ENCODE peak calls at places on chromosome X, in ten cellular contexts. D is left lung, R is Calu3, E is psoas muscle, Z is AG10803, O is fibroblast of mammary gland, L is GM10248, B is neural crest cell, U is HFF-Myc, G is fibroblast of pulmonary artery. N is an unnamed sample.

GRCh38 chrX:24339911-24340310 is 20.5 kb upstream of the SUPT20HL1 start:
- DNase-seq in D (no peak), R (no peak), E (no peak), Z (no peak), O (no peak), L (no peak), B (no peak), U (no peak), G (no peak), N (no peak)

GRCh38 chrX:11267311-11267910 is 25.8 kb upstream of the AMELX start:
- DNase-seq in D (no peak), R (no peak), E (no peak), Z (peak; percentile 11), O (peak; percentile 76), L (no peak), B (no peak), U (no peak), G (no peak), N (no peak)

GRCh38 chrX:118552501-118552900 is 56.9 kb downstream of the DOCK11 start:
- DNase-seq in D (peak; percentile 44), R (no peak), E (no peak), Z (peak; percentile 62), O (peak; percentile 91), L (no peak), B (no peak), U (no peak), G (peak; percentile 56), N (no peak)

GRCh38 chrX:109384569-109385174 is 97.2 kb downstream of the GUCY2F start:
- DNase-seq in D (no peak), R (peak; percentile 28), E (no peak), Z (peak; percentile 21), O (peak; percentile 37), L (no peak), B (peak; percentile 32), U (no peak), G (peak; percentile 61), N (no peak)

GRCh38 chrX:13764765-13765164 is 30.2 kb downstream of the OFD1 start:
- DNase-seq in D (no peak), R (no peak), E (no peak), Z (no peak), O (peak; percentile 36), L (no peak), B (peak; percentile 38), U (no peak), G (peak; percentile 3), N (no peak)

GRCh38 chrX:53287493-53288138 is 6.2 kb upstream of the IQSEC2 start:
- DNase-seq in D (peak; percentile 63), R (peak; percentile 49), E (peak; percentile 72), Z (peak; percentile 68), O (peak; percentile 77), L (no peak), B (no peak), U (peak; percentile 65), G (peak; percentile 50), N (no peak)

GRCh38 chrX:24207826-24208225 is 58.3 kb downstream of the ZFX start:
- DNase-seq in D (no peak), R (no peak), E (no peak), Z (peak; percentile 27), O (peak; percentile 18), L (no peak), B (no peak), U (no peak), G (peak; percentile 29), N (no peak)

GRCh38 chrX:134622056-134622812 is 36.0 kb downstream of the PLAC1 start:
- DNase-seq in D (no peak), R (no peak), E (no peak), Z (peak; percentile 83), O (peak; percentile 86), L (peak; percentile 33), B (no peak), U (peak; percentile 66), G (peak; percentile 86), N (peak; percentile 25)

GRCh38 chrX:134544614-134545255 is 84.8 kb downstream of the HPRT1 start:
- DNase-seq in D (no peak), R (peak; percentile 50), E (no peak), Z (no peak), O (no peak), L (no peak), B (no peak), U (no peak), G (no peak), N (no peak)

GRCh38 chrX:70176938-70177533 is at the start of gene DGAT2L6:
- DNase-seq in D (no peak), R (no peak), E (no peak), Z (no peak), O (peak; percentile 43), L (no peak), B (no peak), U (no peak), G (no peak), N (peak; percentile 26)
- TF ChIP-seq CTCF in D (no peak), R (no peak), E (no peak), Z (no peak), O (no peak), L (no peak), B (no peak), U (no peak), G (no peak), N (no peak)

DNA sequence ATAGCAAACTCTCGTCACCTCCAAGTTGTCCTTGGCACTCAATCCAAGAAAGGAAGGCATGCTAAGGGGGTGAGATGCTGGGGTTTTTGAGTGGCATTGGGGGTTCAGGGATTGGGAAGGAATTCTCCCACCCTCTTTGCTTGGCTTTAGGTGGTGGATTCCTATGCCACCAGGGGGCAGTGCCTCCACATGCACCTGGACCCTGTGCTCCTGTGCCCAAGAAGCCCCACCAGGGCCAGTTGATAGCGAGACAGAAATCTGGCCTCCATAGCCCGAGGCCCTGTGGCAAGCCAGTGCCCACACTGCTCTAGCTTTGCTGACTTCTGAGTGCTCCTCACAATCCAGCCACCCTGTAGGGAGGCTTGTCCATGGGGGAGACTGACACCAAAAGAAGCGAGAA is 2.0 kb upstream of the FATE1 start:
- DNase-seq in D (no peak), R (peak; percentile 62), E (no peak), Z (no peak), O (no peak), L (no peak), B (peak; percentile 20), U (no peak), G (peak; percentile 12), N (peak; percentile 42)
- TF ChIP-seq CTCF in D (peak; percentile 8), R (peak; percentile 56), E (peak; percentile 36), Z (peak; percentile 47), O (peak; percentile 46), L (peak; percentile 26), B (peak; percentile 52), U (peak; percentile 51), G (peak; percentile 41), N (peak; percentile 55)

GRCh38 chrX:12439396-12439795 is 301.1 kb downstream of the FRMPD4 start:
- DNase-seq in D (no peak), R (no peak), E (no peak), Z (no peak), O (no peak), L (no peak), B (no peak), U (no peak), G (no peak), N (no peak)
- TF ChIP-seq CTCF in D (no peak), R (no peak), E (no peak), Z (no peak), O (no peak), L (no peak), B (no peak), U (no peak), G (no peak), N (no peak)

GRCh38 chrX:131725001-131725654 is 181.3 kb downstream of the OR13H1 start:
- DNase-seq in D (no peak), R (no peak), E (no peak), Z (no peak), O (no peak), L (no peak), B (no peak), U (no peak), G (no peak), N (no peak)

GRCh38 chrX:131728295-131729145 is 184.6 kb downstream of the OR13H1 start:
- DNase-seq in D (peak; percentile 78), R (no peak), E (peak; percentile 55), Z (no peak), O (peak; percentile 88), L (no peak), B (no peak), U (no peak), G (no peak), N (peak; percentile 31)

GRCh38 chrX:131727778-131728177 is 183.9 kb downstream of the OR13H1 start:
- DNase-seq in D (no peak), R (no peak), E (no peak), Z (no peak), O (no peak), L (no peak), B (no peak), U (no peak), G (no peak), N (no peak)

GRCh38 chrX:131724292-131724691 is 180.4 kb downstream of the OR13H1 start:
- DNase-seq in D (no peak), R (no peak), E (no peak), Z (no peak), O (no peak), L (no peak), B (no peak), U (no peak), G (no peak), N (no peak)

DNA sequence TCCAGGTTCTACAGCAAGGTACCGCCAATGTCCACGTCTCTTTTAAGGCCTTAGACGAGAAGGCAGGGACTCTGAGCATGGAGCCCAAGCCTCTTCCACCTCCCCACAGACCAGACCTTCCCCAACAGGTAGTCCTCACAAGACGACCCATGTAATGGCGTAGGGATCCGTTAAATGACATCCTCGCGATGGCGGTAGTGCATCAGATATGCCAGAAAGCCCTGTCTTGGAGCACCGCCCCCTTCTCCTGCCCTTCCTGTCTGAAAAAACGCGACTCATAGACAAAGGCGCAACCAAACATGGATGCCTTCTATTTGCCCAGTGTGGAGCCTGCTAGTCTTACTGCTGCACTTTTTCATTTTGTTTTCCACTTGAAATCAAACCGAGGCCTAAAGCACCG is 185.4 kb downstream of the OR13H1 start:
- DNase-seq in D (peak; percentile 87), R (no peak), E (peak; percentile 84), Z (no peak), O (peak; percentile 86), L (peak; percentile 36), B (no peak), U (no peak), G (no peak), N (peak; percentile 53)
- TF ChIP-seq CTCF in D (no peak), R (no peak), E (peak; percentile 41), Z (no peak), O (peak; percentile 31), L (no peak), B (no peak), U (no peak), G (no peak), N (peak; percentile 55)

N was measured in GM13977.